ENCODE peak calls at places on chromosomes 3 and 15, in eight cellular contexts. One of them, this sample, is unnamed.

GRCh38 chr15:42285042-42285441 is 11.8 kb upstream of the TMEM87A start:
- DNase-seq in Peyer's patch: no peak
- DNase-seq in fibroblast of lung: no peak
- DNase-seq in GM23338: no peak
- DNase-seq in tibial nerve: no peak
- DNase-seq in cardiac muscle cell: no peak
- DNase-seq in ascending aorta: no peak
- DNase-seq in naive thymus-derived CD4-positive, alpha-beta T cell: no peak
- DNase-seq in this sample: no peak

GRCh38 chr3:14889943-14890342 is 57.4 kb upstream of the NR2C2 start:
- DNase-seq in Peyer's patch: no peak
- DNase-seq in fibroblast of lung: no peak
- DNase-seq in GM23338: no peak
- DNase-seq in tibial nerve: no peak
- DNase-seq in cardiac muscle cell: no peak
- DNase-seq in ascending aorta: no peak
- DNase-seq in naive thymus-derived CD4-positive, alpha-beta T cell: no peak
- DNase-seq in this sample: no peak

GRCh38 chr3:158727499-158728377 is 4.5 kb downstream of the RARRES1 start:
- DNase-seq in Peyer's patch: peak; percentile 70
- DNase-seq in fibroblast of lung: peak; percentile 75
- DNase-seq in GM23338: peak; percentile 86
- DNase-seq in tibial nerve: peak; percentile 86
- DNase-seq in cardiac muscle cell: peak; percentile 91
- DNase-seq in ascending aorta: no peak
- DNase-seq in naive thymus-derived CD4-positive, alpha-beta T cell: peak; percentile 65
- DNase-seq in this sample: peak; percentile 64

GRCh38 chr15:65476942-65477341 is 40.5 kb downstream of the DPP8 start:
- DNase-seq in Peyer's patch: no peak
- DNase-seq in fibroblast of lung: peak; percentile 69
- DNase-seq in GM23338: no peak
- DNase-seq in tibial nerve: no peak
- DNase-seq in cardiac muscle cell: peak; percentile 81
- DNase-seq in ascending aorta: no peak
- DNase-seq in naive thymus-derived CD4-positive, alpha-beta T cell: no peak
- DNase-seq in this sample: no peak

GRCh38 chr3:117238805-117239204 is 529.2 kb downstream of the TUSC7 start:
- DNase-seq in Peyer's patch: no peak
- DNase-seq in fibroblast of lung: no peak
- DNase-seq in GM23338: peak; percentile 34
- DNase-seq in tibial nerve: no peak
- DNase-seq in cardiac muscle cell: no peak
- DNase-seq in ascending aorta: no peak
- DNase-seq in naive thymus-derived CD4-positive, alpha-beta T cell: no peak
- DNase-seq in this sample: no peak

GRCh38 chr3:150623945-150624344 is 20.8 kb downstream of the SELENOT start:
- DNase-seq in Peyer's patch: no peak
- DNase-seq in fibroblast of lung: peak; percentile 31
- DNase-seq in GM23338: no peak
- DNase-seq in tibial nerve: no peak
- DNase-seq in cardiac muscle cell: no peak
- DNase-seq in ascending aorta: no peak
- DNase-seq in naive thymus-derived CD4-positive, alpha-beta T cell: no peak
- DNase-seq in this sample: no peak

GRCh38 chr15:33044598-33044997 is 149.9 kb downstream of the FMN1 start:
- DNase-seq in Peyer's patch: no peak
- DNase-seq in fibroblast of lung: no peak
- DNase-seq in GM23338: no peak
- DNase-seq in tibial nerve: no peak
- DNase-seq in cardiac muscle cell: no peak
- DNase-seq in ascending aorta: no peak
- DNase-seq in naive thymus-derived CD4-positive, alpha-beta T cell: no peak
- DNase-seq in this sample: no peak

GRCh38 chr15:82540984-82541431 is 751 bp upstream of the RPS17 start:
- DNase-seq in Peyer's patch: no peak
- DNase-seq in fibroblast of lung: peak; percentile 29
- DNase-seq in GM23338: peak; percentile 55
- DNase-seq in tibial nerve: no peak
- DNase-seq in cardiac muscle cell: peak; percentile 29
- DNase-seq in ascending aorta: no peak
- DNase-seq in naive thymus-derived CD4-positive, alpha-beta T cell: no peak
- DNase-seq in this sample: peak; percentile 21

GRCh38 chr3:98734737-98735136 is 28.4 kb upstream of the ST3GAL6 start:
- DNase-seq in Peyer's patch: no peak
- DNase-seq in fibroblast of lung: peak; percentile 62
- DNase-seq in GM23338: no peak
- DNase-seq in tibial nerve: no peak
- DNase-seq in cardiac muscle cell: peak; percentile 58
- DNase-seq in ascending aorta: no peak
- DNase-seq in naive thymus-derived CD4-positive, alpha-beta T cell: no peak
- DNase-seq in this sample: no peak

GRCh38 chr3:53764376-53764775 is 81.8 kb downstream of the CHDH start:
- DNase-seq in Peyer's patch: no peak
- DNase-seq in fibroblast of lung: no peak
- DNase-seq in GM23338: no peak
- DNase-seq in tibial nerve: no peak
- DNase-seq in cardiac muscle cell: no peak
- DNase-seq in ascending aorta: no peak
- DNase-seq in naive thymus-derived CD4-positive, alpha-beta T cell: no peak
- DNase-seq in this sample: no peak

GRCh38 chr15:67521770-67522568 is 1.0 kb downstream of the C15orf61 start:
- DNase-seq in Peyer's patch: no peak
- DNase-seq in fibroblast of lung: peak; percentile 44
- DNase-seq in GM23338: no peak
- DNase-seq in tibial nerve: no peak
- DNase-seq in cardiac muscle cell: peak; percentile 44
- DNase-seq in ascending aorta: no peak
- DNase-seq in naive thymus-derived CD4-positive, alpha-beta T cell: no peak
- DNase-seq in this sample: no peak

GRCh38 chr3:158160958-158161357 is 51.1 kb downstream of the RSRC1 start:
- DNase-seq in Peyer's patch: no peak
- DNase-seq in fibroblast of lung: peak; percentile 77
- DNase-seq in GM23338: no peak
- DNase-seq in tibial nerve: no peak
- DNase-seq in cardiac muscle cell: peak; percentile 49
- DNase-seq in ascending aorta: no peak
- DNase-seq in naive thymus-derived CD4-positive, alpha-beta T cell: no peak
- DNase-seq in this sample: no peak

GRCh38 chr15:66822576-66822975 is 120.5 kb downstream of the SMAD6 start:
- DNase-seq in Peyer's patch: peak; percentile 9
- DNase-seq in fibroblast of lung: no peak
- DNase-seq in GM23338: no peak
- DNase-seq in tibial nerve: no peak
- DNase-seq in cardiac muscle cell: no peak
- DNase-seq in ascending aorta: no peak
- DNase-seq in naive thymus-derived CD4-positive, alpha-beta T cell: no peak
- DNase-seq in this sample: no peak

GRCh38 chr15:68593826-68594532 is 15.2 kb downstream of the CORO2B start:
- DNase-seq in Peyer's patch: no peak
- DNase-seq in fibroblast of lung: no peak
- DNase-seq in GM23338: no peak
- DNase-seq in tibial nerve: no peak
- DNase-seq in cardiac muscle cell: no peak
- DNase-seq in ascending aorta: no peak
- DNase-seq in naive thymus-derived CD4-positive, alpha-beta T cell: no peak
- DNase-seq in this sample: no peak

GRCh38 chr15:68431792-68432401 is at the start of gene ITGA11:
- DNase-seq in Peyer's patch: peak; percentile 55
- DNase-seq in fibroblast of lung: peak; percentile 74
- DNase-seq in GM23338: peak; percentile 90
- DNase-seq in tibial nerve: peak; percentile 54
- DNase-seq in cardiac muscle cell: peak; percentile 67
- DNase-seq in ascending aorta: no peak
- DNase-seq in naive thymus-derived CD4-positive, alpha-beta T cell: no peak
- DNase-seq in this sample: peak; percentile 48

GRCh38 chr3:178003756-178004155 is 532.5 kb upstream of the KCNMB2 start:
- DNase-seq in Peyer's patch: no peak
- DNase-seq in fibroblast of lung: no peak
- DNase-seq in GM23338: no peak
- DNase-seq in tibial nerve: no peak
- DNase-seq in cardiac muscle cell: peak; percentile 57
- DNase-seq in ascending aorta: no peak
- DNase-seq in naive thymus-derived CD4-positive, alpha-beta T cell: peak; percentile 5
- DNase-seq in this sample: no peak

GRCh38 chr15:94963953-94964352 is 732.6 kb downstream of the MCTP2 start:
- DNase-seq in Peyer's patch: no peak
- DNase-seq in fibroblast of lung: no peak
- DNase-seq in GM23338: no peak
- DNase-seq in tibial nerve: no peak
- DNase-seq in cardiac muscle cell: no peak
- DNase-seq in ascending aorta: no peak
- DNase-seq in naive thymus-derived CD4-positive, alpha-beta T cell: no peak
- DNase-seq in this sample: no peak

GRCh38 chr3:37990527-37990926 is at the start of gene VILL:
- DNase-seq in Peyer's patch: peak; percentile 87
- DNase-seq in fibroblast of lung: no peak
- DNase-seq in GM23338: no peak
- DNase-seq in tibial nerve: no peak
- DNase-seq in cardiac muscle cell: no peak
- DNase-seq in ascending aorta: no peak
- DNase-seq in naive thymus-derived CD4-positive, alpha-beta T cell: no peak
- DNase-seq in this sample: peak; percentile 90
- H3K27ac ChIP-seq in Peyer's patch: peak within 1 kb of the TSS; percentile 97
- H3K27ac ChIP-seq in fibroblast of lung: no peak within 1 kb of the TSS
- H3K27ac ChIP-seq in GM23338: no peak within 1 kb of the TSS
- H3K27ac ChIP-seq in tibial nerve: no peak within 1 kb of the TSS
- H3K27ac ChIP-seq in cardiac muscle cell: no peak within 1 kb of the TSS
- H3K27ac ChIP-seq in ascending aorta: no peak within 1 kb of the TSS
- H3K27ac ChIP-seq in naive thymus-derived CD4-positive, alpha-beta T cell: no peak within 1 kb of the TSS
- H3K27ac ChIP-seq in this sample: peak within 1 kb of the TSS; percentile 89

DNA sequence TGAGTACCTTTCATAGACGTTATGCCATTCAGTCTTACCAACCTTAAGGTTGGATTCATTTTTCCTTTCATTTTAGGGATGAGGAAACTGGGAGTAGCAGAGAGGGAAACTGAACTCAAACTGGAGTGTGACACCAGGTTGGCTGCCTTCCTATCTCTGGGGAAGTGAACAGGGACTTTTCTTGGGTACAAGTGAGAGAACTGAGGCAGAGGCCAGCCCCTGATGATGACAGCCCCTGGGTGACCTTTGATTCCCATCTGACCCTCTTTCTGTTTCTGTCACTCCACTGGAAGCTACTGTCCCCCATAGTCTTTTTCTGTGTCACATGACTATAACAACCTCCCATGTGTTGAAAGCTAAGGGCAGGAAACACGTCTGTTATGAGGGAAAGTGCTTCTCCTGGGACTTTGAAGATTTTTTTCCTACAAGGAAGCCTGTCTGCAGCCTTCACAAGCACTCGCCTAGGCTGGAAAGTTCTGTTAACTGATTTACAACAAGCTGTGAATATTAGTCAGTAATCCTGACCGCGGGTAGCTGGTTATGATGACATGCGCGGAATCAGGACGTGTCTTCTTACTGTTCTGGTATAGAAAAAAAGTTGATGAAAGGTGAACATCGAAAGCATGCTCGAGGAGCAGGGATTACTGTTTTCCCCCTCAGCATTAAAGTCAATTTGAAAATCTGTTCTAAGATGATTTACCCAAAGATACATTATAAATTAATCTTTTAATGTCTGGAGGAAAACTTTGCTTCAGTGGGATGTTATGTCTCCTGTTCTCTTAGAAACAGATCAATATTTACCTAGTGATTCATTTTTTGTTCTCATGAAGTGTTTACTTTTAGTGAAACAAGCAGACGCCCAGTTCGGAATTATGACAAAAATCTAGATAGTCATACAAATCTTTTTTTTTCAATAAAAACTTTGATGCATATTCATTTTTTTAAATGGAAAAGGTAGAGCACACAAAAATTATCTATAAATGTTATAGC is 31.5 kb downstream of the ABHD2 start:
- DNase-seq in Peyer's patch: peak; percentile 57
- DNase-seq in fibroblast of lung: peak; percentile 54
- DNase-seq in GM23338: no peak
- DNase-seq in tibial nerve: no peak
- DNase-seq in cardiac muscle cell: peak; percentile 76
- DNase-seq in ascending aorta: no peak
- DNase-seq in naive thymus-derived CD4-positive, alpha-beta T cell: no peak
- DNase-seq in this sample: no peak
- H3K4me1 ChIP-seq in Peyer's patch: no peaks in the 10 kb centered on the region
- H3K4me1 ChIP-seq in fibroblast of lung: peaks cover 6% of the 10 kb centered on the region
- H3K4me1 ChIP-seq in GM23338: peaks cover 9% of the 10 kb centered on the region
- H3K4me1 ChIP-seq in tibial nerve: no peaks in the 10 kb centered on the region
- H3K4me1 ChIP-seq in cardiac muscle cell: peaks cover 57% of the 10 kb centered on the region
- H3K4me1 ChIP-seq in ascending aorta: peaks cover 72% of the 10 kb centered on the region
- H3K4me1 ChIP-seq in naive thymus-derived CD4-positive, alpha-beta T cell: no peaks in the 10 kb centered on the region
- H3K4me1 ChIP-seq in this sample: peaks cover 75% of the 10 kb centered on the region

DNA sequence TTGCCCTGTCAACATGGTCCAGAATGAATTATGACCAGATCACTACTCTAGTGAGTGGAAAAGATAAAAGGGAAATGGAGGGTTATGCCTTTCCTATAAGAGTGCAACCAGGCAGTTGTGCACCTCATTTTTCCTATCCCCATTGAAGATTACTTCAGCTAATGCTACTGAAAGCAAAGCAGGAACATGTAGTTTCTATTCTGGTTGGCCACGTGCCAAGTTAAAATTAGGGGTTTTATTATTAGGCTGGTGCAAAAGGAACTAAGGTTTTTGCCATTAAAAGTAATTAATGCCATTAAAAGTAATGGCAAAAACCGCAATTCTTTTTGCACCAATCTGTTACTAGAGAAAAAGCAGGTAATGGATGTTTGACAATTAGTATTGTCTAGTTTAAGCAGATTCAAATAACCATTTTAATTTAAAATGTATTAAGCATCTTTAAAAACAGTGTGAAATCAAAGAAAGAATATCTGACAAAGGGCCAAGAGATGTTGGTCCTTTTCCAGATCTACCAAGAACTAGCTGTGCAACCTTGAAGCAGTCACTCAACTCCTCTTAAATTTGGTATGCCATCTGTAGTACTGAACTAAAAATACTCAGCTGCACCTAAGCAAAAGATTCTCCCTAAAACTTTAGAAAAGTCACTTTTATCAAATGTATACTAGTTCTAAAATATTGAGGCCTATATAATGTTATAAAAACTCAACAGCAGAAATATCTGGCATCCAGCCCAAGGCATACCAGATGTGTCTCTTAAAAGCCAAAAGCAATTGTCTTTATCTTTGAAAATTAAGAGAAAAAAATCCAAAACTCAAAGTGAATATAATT is 567.4 kb upstream of the CCDC54 start:
- DNase-seq in Peyer's patch: no peak
- DNase-seq in fibroblast of lung: peak; percentile 32
- DNase-seq in GM23338: no peak
- DNase-seq in tibial nerve: no peak
- DNase-seq in cardiac muscle cell: peak; percentile 60
- DNase-seq in ascending aorta: no peak
- DNase-seq in naive thymus-derived CD4-positive, alpha-beta T cell: no peak
- DNase-seq in this sample: no peak
- H3K27ac ChIP-seq in Peyer's patch: no peak overlapping the region
- H3K27ac ChIP-seq in fibroblast of lung: no peak overlapping the region
- H3K27ac ChIP-seq in GM23338: no peak overlapping the region
- H3K27ac ChIP-seq in tibial nerve: no peak overlapping the region
- H3K27ac ChIP-seq in cardiac muscle cell: no peak overlapping the region
- H3K27ac ChIP-seq in ascending aorta: no peak overlapping the region
- H3K27ac ChIP-seq in naive thymus-derived CD4-positive, alpha-beta T cell: no peak overlapping the region
- H3K27ac ChIP-seq in this sample: no peak overlapping the region

GRCh38 chr3:154716170-154716569 is 286.2 kb upstream of the GPR149 start:
- DNase-seq in Peyer's patch: no peak
- DNase-seq in fibroblast of lung: no peak
- DNase-seq in GM23338: no peak
- DNase-seq in tibial nerve: no peak
- DNase-seq in cardiac muscle cell: no peak
- DNase-seq in ascending aorta: no peak
- DNase-seq in naive thymus-derived CD4-positive, alpha-beta T cell: no peak
- DNase-seq in this sample: no peak

GRCh38 chr3:154718058-154718457 is 288.1 kb upstream of the GPR149 start:
- DNase-seq in Peyer's patch: no peak
- DNase-seq in fibroblast of lung: no peak
- DNase-seq in GM23338: no peak
- DNase-seq in tibial nerve: no peak
- DNase-seq in cardiac muscle cell: no peak
- DNase-seq in ascending aorta: no peak
- DNase-seq in naive thymus-derived CD4-positive, alpha-beta T cell: no peak
- DNase-seq in this sample: no peak

GRCh38 chr3:154718716-154719115 is 288.7 kb upstream of the GPR149 start:
- DNase-seq in Peyer's patch: no peak
- DNase-seq in fibroblast of lung: no peak
- DNase-seq in GM23338: no peak
- DNase-seq in tibial nerve: no peak
- DNase-seq in cardiac muscle cell: no peak
- DNase-seq in ascending aorta: no peak
- DNase-seq in naive thymus-derived CD4-positive, alpha-beta T cell: no peak
- DNase-seq in this sample: no peak
- H3K4me1 ChIP-seq in Peyer's patch: no peaks in the 10 kb centered on the region
- H3K4me1 ChIP-seq in fibroblast of lung: no peaks in the 10 kb centered on the region
- H3K4me1 ChIP-seq in GM23338: no peaks in the 10 kb centered on the region
- H3K4me1 ChIP-seq in tibial nerve: no peaks in the 10 kb centered on the region
- H3K4me1 ChIP-seq in cardiac muscle cell: no peaks in the 10 kb centered on the region
- H3K4me1 ChIP-seq in ascending aorta: no peaks in the 10 kb centered on the region
- H3K4me1 ChIP-seq in naive thymus-derived CD4-positive, alpha-beta T cell: no peaks in the 10 kb centered on the region
- H3K4me1 ChIP-seq in this sample: no peaks in the 10 kb centered on the region

This sample was measured in transverse colon.